ENCODE peak calls at places on chromosomes 5 and 9, in six cellular contexts. H, K, S, Q, L and Y are unnamed samples.

GRCh38 chr9:84189901-84190300 is 150.7 kb downstream of the SLC28A3 start:
- DNase-seq in K (no peak), S (no peak), L (no peak), Q (no peak), H (no peak), Y (no peak)

GRCh38 chr9:19513671-19514275 is 105.0 kb downstream of the ACER2 start:
- DNase-seq in Q (no peak), S (no peak), K (no peak), L (no peak), H (no peak), Y (no peak)

GRCh38 chr9:132350861-132351315 is 3.9 kb downstream of the SETX start:
- DNase-seq in K (peak; percentile 87), S (no peak), Q (no peak), H (no peak), L (no peak), Y (no peak)

GRCh38 chr9:69573666-69574456 is 98.3 kb downstream of the APBA1 start:
- DNase-seq in H (no peak), L (no peak), Q (peak; percentile 19), S (no peak), K (no peak), Y (no peak)

GRCh38 chr5:141211-141610 is 49.2 kb downstream of the PLEKHG4B start:
- DNase-seq in S (no peak), Q (no peak), L (no peak), K (no peak), H (no peak), Y (no peak)

GRCh38 chr9:37464426-37465248 is 613 bp downstream of the ZBTB5 start:
- DNase-seq in H (peak; percentile 22), K (peak; percentile 76), Q (peak; percentile 85), S (peak; percentile 84), L (peak; percentile 71), Y (peak; percentile 80)

GRCh38 chr9:23686257-23686656 is 139.8 kb downstream of the ELAVL2 start:
- DNase-seq in S (no peak), H (no peak), Q (peak; percentile 88), K (no peak), L (peak; percentile 79), Y (peak; percentile 18)

GRCh38 chr5:87126869-87127268 is 140.8 kb upstream of the RASA1 start:
- DNase-seq in K (no peak), S (no peak), L (no peak), H (no peak), Q (no peak), Y (no peak)

GRCh38 chr5:132444061-132444460 is 46.5 kb downstream of the IRF1 start:
- DNase-seq in S (no peak), Q (no peak), K (no peak), L (no peak), H (no peak), Y (no peak)

GRCh38 chr5:23027341-23027740 is 174.2 kb upstream of the CDH12 start:
- DNase-seq in S (no peak), Q (no peak), K (no peak), H (no peak), L (no peak), Y (no peak)

GRCh38 chr5:141849371-141850182 is 28.6 kb downstream of the PCDH1 start:
- DNase-seq in S (peak; percentile 89), L (peak; percentile 96), K (peak; percentile 72), H (peak; percentile 31), Q (peak; percentile 84), Y (peak; percentile 97)

GRCh38 chr5:54743997-54744788 is 226.6 kb downstream of the SNX18 start:
- DNase-seq in H (peak; percentile 12), K (peak; percentile 99), S (peak; percentile 17), Q (peak; percentile 95), L (no peak), Y (peak; percentile 30)

GRCh38 chr9:33159058-33159759 is 7.9 kb downstream of the B4GALT1 start:
- DNase-seq in Q (peak; percentile 62), L (no peak), S (peak; percentile 86), H (no peak), K (peak; percentile 65), Y (peak; percentile 90)

GRCh38 chr5:142486581-142486980 is 161.8 kb upstream of the SPRY4 start:
- DNase-seq in L (no peak), K (no peak), S (no peak), Q (no peak), H (no peak), Y (no peak)

GRCh38 chr5:88089757-88090390 is 178.8 kb downstream of the TMEM161B start:
- DNase-seq in S (no peak), Q (no peak), K (no peak), L (no peak), H (no peak), Y (no peak)

GRCh38 chr5:155978805-155979204 is 348.2 kb upstream of the SGCD start:
- DNase-seq in Q (no peak), H (no peak), L (no peak), K (no peak), S (no peak), Y (no peak)

GRCh38 chr5:864492-865167 is 13.8 kb upstream of the ZDHHC11 start:
- DNase-seq in H (no peak), S (no peak), K (no peak), L (no peak), Q (no peak), Y (no peak)

GRCh38 chr5:31453522-31453921 is 78.4 kb downstream of the DROSHA start:
- DNase-seq in K (no peak), S (no peak), L (no peak), Q (no peak), H (no peak), Y (no peak)

GRCh38 chr9:69572611-69573010 is 99.6 kb downstream of the APBA1 start:
- DNase-seq in K (no peak), Q (peak; percentile 8), H (no peak), S (no peak), L (no peak), Y (no peak)

GRCh38 chr5:177045628-177046027 is 23.1 kb downstream of the ZNF346 start:
- DNase-seq in H (no peak), S (no peak), Q (no peak), K (no peak), L (no peak), Y (peak; percentile 22)

GRCh38 chr9:127526655-127527559 is 75.6 kb downstream of the LRSAM1 start:
- DNase-seq in L (peak; percentile 54), K (no peak), Q (no peak), H (no peak), S (no peak), Y (no peak)
- H3K27ac ChIP-seq in L (peak overlapping the region; percentile 98), K (no peak overlapping the region), Q (no peak overlapping the region), H (no peak overlapping the region), S (no peak overlapping the region), Y (no peak overlapping the region)

DNA sequence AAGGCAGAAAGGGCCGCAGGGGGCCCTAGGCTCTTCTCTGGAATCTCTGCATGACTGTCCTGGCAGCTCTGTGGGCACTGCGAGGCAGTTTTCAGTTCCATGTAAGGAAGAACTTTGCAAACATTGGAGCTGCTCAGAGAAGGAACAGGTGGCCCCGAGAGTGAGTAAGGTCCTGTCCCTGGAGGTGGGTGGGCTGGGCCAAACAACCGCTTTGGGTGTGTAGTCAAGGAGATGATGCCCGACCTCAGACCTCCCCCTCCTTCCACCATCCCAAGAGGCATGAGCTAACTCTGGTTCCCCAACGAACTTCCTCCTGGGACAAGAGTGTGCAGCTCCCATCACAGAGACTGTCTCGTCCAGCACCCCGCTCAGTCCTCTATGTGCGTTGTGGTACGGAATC is 20.5 kb downstream of the CSF1R start:
- DNase-seq in L (peak; percentile 52), S (no peak), Q (no peak), K (no peak), H (peak; percentile 90), Y (no peak)
- H3K27ac ChIP-seq in L (no peak overlapping the region), S (no peak overlapping the region), Q (no peak overlapping the region), K (no peak overlapping the region), H (no peak overlapping the region), Y (no peak overlapping the region)

GRCh38 chr9:133715866-133716563 is 22.1 kb downstream of the SARDH start:
- DNase-seq in H (no peak), K (no peak), S (no peak), Q (no peak), L (peak; percentile 64), Y (no peak)
- H3K27ac ChIP-seq in H (no peak overlapping the region), K (no peak overlapping the region), S (peak overlapping the region; percentile 36), Q (no peak overlapping the region), L (no peak overlapping the region), Y (no peak overlapping the region)

GRCh38 chr9:92719028-92719647 is 45.5 kb downstream of the BICD2 start:
- DNase-seq in S (no peak), Q (no peak), H (no peak), L (no peak), K (no peak), Y (no peak)

GRCh38 chr9:92717201-92718085 is 47.2 kb downstream of the BICD2 start:
- DNase-seq in H (no peak), S (no peak), K (peak; percentile 80), Q (no peak), L (no peak), Y (no peak)

GRCh38 chr9:92720209-92720765 is 44.3 kb downstream of the BICD2 start:
- DNase-seq in Q (no peak), K (no peak), L (peak; percentile 52), S (no peak), H (no peak), Y (no peak)

GRCh38 chr9:92716557-92716956 is 46.6 kb upstream of the IPPK start:
- DNase-seq in Q (peak; percentile 46), L (peak; percentile 63), H (peak; percentile 22), S (peak; percentile 53), K (peak; percentile 70), Y (peak; percentile 80)

GRCh38 chr9:92718086-92719001 is 46.3 kb downstream of the BICD2 start:
- DNase-seq in L (peak; percentile 62), K (no peak), H (no peak), S (no peak), Q (no peak), Y (no peak)
- H3K27ac ChIP-seq in L (no peak overlapping the region), K (peak overlapping the region; percentile 72), H (no peak overlapping the region), S (no peak overlapping the region), Q (no peak overlapping the region), Y (no peak overlapping the region)

DNA sequence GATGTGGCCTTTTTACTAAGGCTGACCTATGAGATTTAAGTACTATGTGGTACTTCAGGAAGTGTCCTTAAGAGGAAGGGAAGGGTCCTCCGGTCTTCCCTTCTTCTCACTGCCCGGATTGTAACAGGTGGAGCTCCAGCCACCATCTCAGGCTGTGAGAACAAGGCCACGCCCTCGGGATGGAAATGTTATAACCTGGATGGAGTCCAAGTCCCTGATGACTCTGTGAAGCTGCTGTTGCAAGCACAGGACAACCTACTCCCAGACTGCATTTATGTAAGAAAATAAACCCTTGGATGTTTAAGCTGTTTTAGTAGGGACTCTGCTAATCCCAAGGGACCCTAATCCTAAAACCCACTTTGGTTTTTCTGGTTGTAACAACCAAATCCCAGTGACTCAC is 221.6 kb downstream of the ACTL7B start:
- DNase-seq in Q (peak; percentile 74), L (peak; percentile 71), S (no peak), H (no peak), K (no peak), Y (peak; percentile 69)
- H3K27ac ChIP-seq in Q (peak overlapping the region; percentile 98), L (peak overlapping the region; percentile 85), S (no peak overlapping the region), H (no peak overlapping the region), K (no peak overlapping the region), Y (no peak overlapping the region)

DNA sequence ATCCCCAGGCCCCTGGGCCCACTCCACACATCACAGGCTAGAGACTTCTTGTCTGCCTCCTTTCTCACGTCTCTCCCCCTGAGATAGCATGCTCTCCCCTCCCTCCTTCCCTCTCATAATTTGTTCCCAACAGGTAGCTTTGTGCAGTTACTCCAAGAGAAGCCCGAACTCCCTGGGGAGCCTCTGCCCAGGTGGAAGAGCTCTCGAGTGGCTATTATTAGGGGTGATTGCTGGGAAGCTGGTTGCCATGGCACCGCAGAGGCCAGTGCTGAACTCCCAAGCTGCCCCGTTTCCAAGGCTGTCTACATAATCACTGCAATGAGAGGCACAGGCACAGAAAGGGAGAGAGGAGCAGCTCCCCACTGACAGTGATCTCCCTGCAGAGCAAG is 104.7 kb upstream of the GPR151 start:
- DNase-seq in S (no peak), K (no peak), Q (no peak), H (no peak), L (no peak), Y (no peak)
- H3K27ac ChIP-seq in S (no peak overlapping the region), K (no peak overlapping the region), Q (no peak overlapping the region), H (no peak overlapping the region), L (no peak overlapping the region), Y (no peak overlapping the region)